ENCODE peak calls at places on chromosomes 4 and X, in ten cellular contexts. J is CD8-positive, alpha-beta memory T cell; T is endothelial cell of umbilical vein; D is H9; Z is left ventricle myocardium inferior; F is CD4-positive, alpha-beta memory T cell; C is aorta; G is right cardiac atrium; K is neural progenitor cell; Q is IMR-90. V is an unnamed sample. For H3K9me3 and H3K4me1, the result is how much of the 10 kb centered on the place peaks cover.

GRCh38 chrX:37854148-37854547 is 6.8 kb upstream of the DYNLT3 start:
- DNase-seq in J (no peak), T (no peak), D (no peak), Z (no peak), F (no peak), C (no peak), G (no peak), K (no peak), Q (no peak), V (no peak)

GRCh38 chrX:110003167-110004156 is 548 bp downstream of the TMEM164 start:
- DNase-seq in J (peak), T (no peak), D (peak), Z (peak), F (peak), C (peak), G (peak), K (no peak), Q (no peak), V (no peak)

GRCh38 chr4:137664055-137664405 is 131.7 kb upstream of the PCDH18 start:
- DNase-seq in J (no peak), T (peak), D (no peak), Z (no peak), F (no peak), C (no peak), G (no peak), K (no peak), Q (peak), V (no peak)

GRCh38 chrX:15269618-15270521 is at the start of gene ASB9:
- DNase-seq in J (no peak), T (peak), D (peak), Z (no peak), F (peak), C (no peak), G (no peak), K (no peak), Q (peak), V (peak)

GRCh38 chrX:149161438-149162088 is 343.5 kb downstream of the IDS start:
- DNase-seq in J (no peak), T (no peak), D (no peak), Z (no peak), F (no peak), C (no peak), G (no peak), K (no peak), Q (no peak), V (no peak)

GRCh38 chr4:185426960-185427688 is 1.4 kb upstream of the UFSP2 start:
- DNase-seq in J (no peak), T (no peak), D (no peak), Z (no peak), F (peak), C (no peak), G (no peak), K (no peak), Q (no peak), V (no peak)

GRCh38 chr4:16294455-16294854 is 68.2 kb upstream of the TAPT1 start:
- DNase-seq in J (no peak), T (no peak), D (no peak), Z (no peak), F (no peak), C (no peak), G (no peak), K (no peak), Q (peak), V (no peak)

GRCh38 chr4:122798101-122798500 is 28.5 kb upstream of the FGF2 start:
- DNase-seq in J (no peak), T (peak), D (peak), Z (peak), F (no peak), C (no peak), G (peak), K (peak), Q (peak), V (peak)

GRCh38 chr4:158157412-158157811 is 15.4 kb downstream of the GASK1B start:
- DNase-seq in J (no peak), T (peak), D (no peak), Z (no peak), F (no peak), C (no peak), G (no peak), K (no peak), Q (no peak), V (no peak)

GRCh38 chrX:30364229-30364628 is 55.0 kb upstream of the NR0B1 start:
- DNase-seq in J (no peak), T (no peak), D (no peak), Z (no peak), F (no peak), C (no peak), G (no peak), K (no peak), Q (no peak), V (no peak)

GRCh38 chr4:141469392-141469791 is 167.0 kb upstream of the IL15 start:
- DNase-seq in J (no peak), T (no peak), D (no peak), Z (no peak), F (no peak), C (no peak), G (no peak), K (no peak), Q (peak), V (no peak)

GRCh38 chr4:40192286-40193017 is 4.4 kb upstream of the RHOH start:
- DNase-seq in J (no peak), T (no peak), D (no peak), Z (no peak), F (no peak), C (no peak), G (no peak), K (no peak), Q (no peak), V (no peak)

GRCh38 chr4:182251116-182251515 is 7.9 kb downstream of the TENM3 start:
- DNase-seq in J (no peak), T (no peak), D (no peak), Z (no peak), F (no peak), C (no peak), G (no peak), K (no peak), Q (no peak), V (no peak)

GRCh38 chr4:33883111-33883510 is 2361.2 kb downstream of the ARAP2 start:
- DNase-seq in J (no peak), T (no peak), D (no peak), Z (no peak), F (no peak), C (no peak), G (no peak), K (no peak), Q (no peak), V (no peak)

GRCh38 chrX:15947648-15948317 is 93.2 kb upstream of the AP1S2 start:
- DNase-seq in J (no peak), T (peak), D (peak), Z (no peak), F (no peak), C (no peak), G (no peak), K (peak), Q (peak), V (no peak)

GRCh38 chr4:53863163-53863562 is 201.2 kb downstream of the CHIC2 start:
- DNase-seq in J (no peak), T (no peak), D (no peak), Z (peak), F (no peak), C (no peak), G (peak), K (no peak), Q (peak), V (no peak)

GRCh38 chr4:136650541-136651277 is 881.6 kb downstream of the PCDH18 start:
- DNase-seq in J (no peak), T (peak), D (no peak), Z (no peak), F (no peak), C (no peak), G (no peak), K (no peak), Q (peak), V (no peak)

GRCh38 chr4:89570931-89571330 is 263.3 kb upstream of the GPRIN3 start:
- DNase-seq in J (no peak), T (no peak), D (no peak), Z (no peak), F (no peak), C (no peak), G (no peak), K (no peak), Q (no peak), V (no peak)

GRCh38 chr4:147548251-147548650 is 67.4 kb downstream of the EDNRA start:
- DNase-seq in J (no peak), T (no peak), D (no peak), Z (no peak), F (no peak), C (no peak), G (no peak), K (no peak), Q (peak), V (no peak)

GRCh38 chr4:42083816-42084215 is 68.6 kb downstream of the BEND4 start:
- DNase-seq in J (no peak), T (no peak), D (no peak), Z (no peak), F (no peak), C (no peak), G (no peak), K (no peak), Q (peak), V (no peak)

GRCh38 chr4:138804705-138805104 is 210.9 kb upstream of the NOCT start:
- DNase-seq in J (no peak), T (peak), D (no peak), Z (no peak), F (no peak), C (no peak), G (no peak), K (peak), Q (peak), V (no peak)

GRCh38 chr4:74503580-74503979 is 58.6 kb downstream of the AREG start:
- DNase-seq in J (no peak), T (peak), D (no peak), Z (no peak), F (no peak), C (no peak), G (no peak), K (no peak), Q (peak), V (no peak)

GRCh38 chr4:88107406-88108107 is 50.9 kb downstream of the ABCG2 start:
- DNase-seq in J (no peak), T (peak), D (no peak), Z (no peak), F (no peak), C (no peak), G (no peak), K (no peak), Q (peak), V (no peak)

GRCh38 chr4:141339966-141340365 is 119.3 kb downstream of the ZNF330 start:
- DNase-seq in J (no peak), T (peak), D (no peak), Z (no peak), F (no peak), C (no peak), G (no peak), K (no peak), Q (peak), V (no peak)

GRCh38 chrX:69674891-69675290 is 59.0 kb downstream of the EDA start:
- DNase-seq in J (no peak), T (no peak), D (no peak), Z (no peak), F (no peak), C (no peak), G (no peak), K (no peak), Q (no peak), V (no peak)

GRCh38 chr4:165308174-165308573 is 19.3 kb upstream of the MSMO1 start:
- DNase-seq in J (no peak), T (no peak), D (no peak), Z (no peak), F (no peak), C (no peak), G (no peak), K (no peak), Q (no peak), V (no peak)

GRCh38 chrX:153568612-153569011 is 30.3 kb downstream of the CCNQ start:
- DNase-seq in J (no peak), T (no peak), D (peak), Z (no peak), F (no peak), C (no peak), G (no peak), K (no peak), Q (no peak), V (no peak)
- H3K9me3 ChIP-seq in J (under half), T (under half), D (under half), Z (under half), F (under half), C (under half), G (under half), K (under half), Q (under half), V (under half)

GRCh38 chr4:153439831-153440230 is 26.3 kb upstream of the TMEM131L start:
- DNase-seq in J (no peak), T (no peak), D (no peak), Z (no peak), F (no peak), C (no peak), G (no peak), K (no peak), Q (no peak), V (no peak)

GRCh38 chr4:153434190-153434589 is 32.0 kb upstream of the TMEM131L start:
- DNase-seq in J (no peak), T (no peak), D (no peak), Z (no peak), F (no peak), C (no peak), G (no peak), K (no peak), Q (no peak), V (no peak)

GRCh38 chr4:153433753-153434105 is 32.4 kb upstream of the TMEM131L start:
- DNase-seq in J (no peak), T (no peak), D (no peak), Z (no peak), F (no peak), C (no peak), G (no peak), K (no peak), Q (no peak), V (no peak)

GRCh38 chr4:153440475-153440874 is 25.7 kb upstream of the TMEM131L start:
- DNase-seq in J (no peak), T (no peak), D (no peak), Z (no peak), F (no peak), C (no peak), G (no peak), K (no peak), Q (no peak), V (no peak)

GRCh38 chr4:153438916-153439756 is 27.0 kb upstream of the TMEM131L start:
- DNase-seq in J (peak), T (no peak), D (no peak), Z (no peak), F (peak), C (no peak), G (no peak), K (no peak), Q (no peak), V (no peak)
- H3K4me1 ChIP-seq in J (under half), T (under half), D (under half), Z (under half), F (under half), C (under half), G (under half), K (under half), Q (under half), V (under half)

GRCh38 chrX:36844857-36845256 is 163.3 kb upstream of the FAM47C start:
- DNase-seq in J (no peak), T (no peak), D (no peak), Z (no peak), F (no peak), C (no peak), G (no peak), K (no peak), Q (no peak), V (no peak)
- H3K9me3 ChIP-seq in J (under half), T (under half), D (under half), Z (under half), F (under half), C (under half), G (under half), K (under half), Q (under half), V (under half)

GRCh38 chrX:23900220-23900797 is 7.4 kb downstream of the APOO start:
- DNase-seq in J (no peak), T (no peak), D (no peak), Z (no peak), F (no peak), C (no peak), G (no peak), K (no peak), Q (no peak), V (peak)

GRCh38 chrX:23896983-23897382 is 10.8 kb downstream of the APOO start:
- DNase-seq in J (no peak), T (peak), D (no peak), Z (no peak), F (no peak), C (no peak), G (no peak), K (no peak), Q (no peak), V (no peak)

GRCh38 chrX:23901805-23902204 is 5.9 kb downstream of the APOO start:
- DNase-seq in J (peak), T (peak), D (peak), Z (no peak), F (peak), C (no peak), G (no peak), K (peak), Q (peak), V (peak)

GRCh38 chrX:23901065-23901464 is 6.7 kb downstream of the APOO start:
- DNase-seq in J (no peak), T (peak), D (no peak), Z (no peak), F (no peak), C (no peak), G (no peak), K (no peak), Q (peak), V (no peak)

DNA sequence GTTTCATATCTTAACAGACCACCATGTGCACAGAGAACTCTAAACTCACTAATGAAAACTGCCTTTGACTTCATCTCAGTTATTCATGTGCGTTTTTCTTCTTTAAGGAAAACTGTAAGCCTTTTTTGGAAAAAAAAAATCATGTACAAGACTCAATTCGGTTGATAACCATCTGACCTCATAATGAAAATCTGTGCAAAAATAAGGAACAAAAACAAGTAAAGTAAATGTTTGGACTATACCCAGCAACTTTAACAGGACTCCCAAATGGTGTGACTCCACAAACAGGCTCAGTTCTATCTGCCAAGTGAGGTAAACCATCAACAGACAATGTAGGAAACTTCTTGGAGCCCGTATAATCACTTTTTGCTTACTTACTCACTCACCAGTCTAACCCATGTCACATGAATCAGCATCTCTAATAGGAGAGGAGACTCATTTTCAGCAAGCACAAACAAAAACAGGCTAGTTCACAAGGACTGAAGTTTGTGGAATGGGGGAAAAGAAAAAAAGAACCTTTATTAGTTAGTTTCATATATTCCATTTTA is 9.3 kb downstream of the APOO start:
- DNase-seq in J (no peak), T (peak), D (no peak), Z (no peak), F (no peak), C (no peak), G (no peak), K (no peak), Q (peak), V (no peak)
- H3K4me1 ChIP-seq in J (under half), T (under half), D (under half), Z (under half), F (under half), C (under half), G (under half), K (under half), Q (under half), V (under half)

GRCh38 chr4:13536607-13537006 is 7.7 kb downstream of the NKX3-2 start:
- DNase-seq in J (no peak), T (no peak), D (no peak), Z (no peak), F (no peak), C (no peak), G (no peak), K (no peak), Q (no peak), V (no peak)
- H3K9me3 ChIP-seq in J (under half), T (under half), D (under half), Z (under half), F (under half), C (under half), G (under half), K (under half), Q (under half), V (under half)

GRCh38 chr4:7905461-7905915 is 34.2 kb downstream of the AFAP1 start:
- DNase-seq in J (no peak), T (no peak), D (no peak), Z (no peak), F (no peak), C (no peak), G (no peak), K (no peak), Q (no peak), V (peak)

GRCh38 chr4:7903686-7904085 is 36.0 kb downstream of the AFAP1 start:
- DNase-seq in J (no peak), T (no peak), D (no peak), Z (no peak), F (no peak), C (no peak), G (no peak), K (no peak), Q (peak), V (no peak)

GRCh38 chr4:7904942-7905341 is 34.7 kb downstream of the AFAP1 start:
- DNase-seq in J (no peak), T (no peak), D (no peak), Z (no peak), F (no peak), C (no peak), G (no peak), K (no peak), Q (peak), V (no peak)

GRCh38 chr4:7902826-7903225 is 36.8 kb downstream of the AFAP1 start:
- DNase-seq in J (no peak), T (no peak), D (no peak), Z (no peak), F (no peak), C (no peak), G (no peak), K (no peak), Q (no peak), V (no peak)

GRCh38 chr4:7904108-7904516 is 35.5 kb downstream of the AFAP1 start:
- DNase-seq in J (no peak), T (peak), D (no peak), Z (no peak), F (no peak), C (no peak), G (no peak), K (no peak), Q (peak), V (no peak)
- H3K4me1 ChIP-seq in J (under half), T (half or more), D (under half), Z (half or more), F (under half), C (under half), G (under half), K (half or more), Q (under half), V (half or more)

DNA sequence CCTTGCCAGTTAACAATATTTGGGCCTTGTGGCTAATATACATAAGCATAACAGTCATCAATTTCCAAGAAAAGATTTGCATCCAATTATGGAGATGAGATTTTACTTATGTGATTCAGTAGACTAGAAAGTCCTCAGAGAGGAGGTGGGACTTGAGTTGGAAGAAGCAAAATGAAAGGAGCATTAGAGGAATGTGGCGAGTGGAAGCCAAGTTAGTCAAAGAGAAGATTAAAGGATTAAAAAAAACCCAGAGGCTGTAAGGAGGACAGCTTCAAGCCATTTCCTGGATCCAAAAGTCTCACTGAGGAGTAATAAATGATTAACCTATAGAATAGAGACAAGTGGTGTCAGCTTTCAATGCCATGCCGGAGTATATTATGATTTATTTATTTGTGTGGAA is 1099.4 kb upstream of the IGFBP7 start:
- DNase-seq in J (no peak), T (no peak), D (no peak), Z (no peak), F (no peak), C (no peak), G (no peak), K (peak), Q (no peak), V (no peak)
- H3K9me3 ChIP-seq in J (under half), T (under half), D (under half), Z (under half), F (under half), C (under half), G (under half), K (under half), Q (under half), V (under half)

DNA sequence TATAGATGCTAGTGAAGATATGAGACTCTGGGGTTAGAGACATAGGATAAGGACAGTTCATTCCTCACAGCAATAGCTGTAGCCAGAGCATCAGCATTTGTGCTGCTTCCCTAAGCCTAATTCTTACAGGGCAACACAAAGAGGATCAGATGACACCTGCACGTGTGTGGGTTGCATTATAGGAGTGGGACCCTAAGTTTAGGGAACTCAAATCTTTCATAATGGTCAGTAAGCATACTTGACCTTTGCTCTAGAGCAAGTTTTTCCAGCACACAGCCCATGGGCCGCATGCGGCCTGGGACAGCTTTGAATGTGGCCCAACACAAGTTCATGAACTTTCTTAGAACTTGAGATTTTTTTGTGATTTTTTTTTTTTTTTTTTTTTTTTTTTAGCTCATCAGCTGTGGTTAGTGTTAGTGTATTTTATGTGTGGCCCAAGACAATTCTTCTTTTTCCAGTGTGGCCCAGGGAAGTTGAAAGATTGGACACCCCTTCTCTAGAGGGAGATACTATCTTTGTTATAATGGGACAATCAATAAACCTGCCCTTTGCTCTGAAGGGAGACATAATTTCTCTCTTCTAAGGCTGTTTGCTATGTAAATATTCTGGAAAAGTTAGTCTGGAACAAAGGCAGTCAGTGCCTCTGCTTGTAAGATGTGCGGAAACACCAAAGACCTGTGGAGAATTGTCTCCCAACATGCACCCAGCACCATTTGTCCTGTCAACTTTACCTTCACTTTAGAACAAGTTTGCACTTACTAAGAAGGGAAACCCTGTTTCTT is 650.2 kb downstream of the ZNF674 start:
- DNase-seq in J (no peak), T (no peak), D (no peak), Z (no peak), F (no peak), C (no peak), G (no peak), K (no peak), Q (no peak), V (no peak)
- H3K4me1 ChIP-seq in J (under half), T (under half), D (under half), Z (under half), F (under half), C (under half), G (under half), K (under half), Q (under half), V (under half)

V was measured in tibial artery.